ENCODE peak calls at places on chromosomes 4 and X, in six cellular contexts. G is HepG2; A is GM23248; K is NT2/D1; R is IMR-90; I is activated naive CD8-positive, alpha-beta T cell treated with anti-CD3 and anti-CD28 coated beads, Interleukin-2, amount 50 U/mL, for 24 hours. V is an unnamed sample.
A peak's percentile ranks its signal among the peaks of the same experiment; 100 is the strongest.

GRCh38 chr4:158053801-158054200 is 119.0 kb downstream of the GASK1B start:
- DNase-seq in G (no peak), A (no peak), K (no peak), R (no peak), I (no peak), V (no peak)

GRCh38 chrX:13888284-13888683 is 71.4 kb upstream of the GPM6B start:
- DNase-seq in G (no peak), A (no peak), K (no peak), R (no peak), I (no peak), V (no peak)

GRCh38 chrX:24424948-24425347 is 40.1 kb upstream of the PDK3 start:
- DNase-seq in G (no peak), A (peak; percentile 84), K (no peak), R (peak; percentile 22), I (no peak), V (peak; percentile 10)

GRCh38 chr4:174069848-174070330 is 213.6 kb downstream of the FBXO8 start:
- DNase-seq in G (no peak), A (no peak), K (no peak), R (no peak), I (no peak), V (no peak)

GRCh38 chr4:38190717-38191178 is 230.6 kb downstream of the PTTG2 start:
- DNase-seq in G (no peak), A (peak; percentile 62), K (no peak), R (peak; percentile 70), I (no peak), V (peak; percentile 81)

GRCh38 chr4:61619528-61619927 is 419.4 kb downstream of the ADGRL3 start:
- DNase-seq in G (no peak), A (no peak), K (no peak), R (no peak), I (no peak), V (no peak)

GRCh38 chrX:114611018-114611619 is 27.2 kb downstream of the HTR2C start:
- DNase-seq in G (peak; percentile 3), A (peak; percentile 42), K (peak; percentile 28), R (peak; percentile 35), I (peak; percentile 3), V (peak; percentile 76)

GRCh38 chr4:179521937-179522336 is 2079.7 kb upstream of the AGA start:
- DNase-seq in G (no peak), A (no peak), K (no peak), R (no peak), I (no peak), V (peak; percentile 28)

GRCh38 chr4:163913571-163913970 is 419.1 kb downstream of the TMA16 start:
- DNase-seq in G (no peak), A (no peak), K (no peak), R (no peak), I (no peak), V (no peak)

GRCh38 chr4:21769404-21770147 is 179.0 kb downstream of the KCNIP4 start:
- DNase-seq in G (no peak), A (peak; percentile 70), K (no peak), R (peak; percentile 47), I (no peak), V (peak; percentile 70)

GRCh38 chr4:56743550-56743949 is 62.5 kb upstream of the HOPX start:
- DNase-seq in G (no peak), A (no peak), K (no peak), R (no peak), I (no peak), V (no peak)

GRCh38 chr4:153713840-153714239 is 29.8 kb downstream of the TLR2 start:
- DNase-seq in G (no peak), A (peak; percentile 52), K (no peak), R (peak; percentile 1), I (no peak), V (no peak)

GRCh38 chr4:5753766-5754528 is 42.9 kb downstream of the EVC start:
- DNase-seq in G (no peak), A (peak; percentile 87), K (no peak), R (peak; percentile 97), I (no peak), V (peak; percentile 74)

GRCh38 chrX:132491191-132491590 is 2.4 kb upstream of the MBNL3 start:
- DNase-seq in G (peak; percentile 88), A (no peak), K (no peak), R (no peak), I (no peak), V (no peak)

GRCh38 chr4:61011051-61011450 is 189.1 kb upstream of the ADGRL3 start:
- DNase-seq in G (no peak), A (no peak), K (no peak), R (peak; percentile 1), I (no peak), V (peak; percentile 55)

GRCh38 chr4:109302366-109303140 is at the start of gene COL25A1:
- DNase-seq in G (no peak), A (peak; percentile 53), K (peak; percentile 80), R (peak; percentile 16), I (peak; percentile 53), V (peak; percentile 54)

GRCh38 chr4:113563691-113564378 is 197.7 kb downstream of the CAMK2D start:
- DNase-seq in G (no peak), A (no peak), K (no peak), R (no peak), I (no peak), V (no peak)

GRCh38 chr4:163191999-163192398 is 25.3 kb upstream of the NAF1 start:
- DNase-seq in G (peak; percentile 26), A (peak; percentile 45), K (no peak), R (peak; percentile 39), I (no peak), V (peak; percentile 31)

GRCh38 chr4:151669990-151670389 is 90.8 kb downstream of the GATB start:
- DNase-seq in G (no peak), A (no peak), K (no peak), R (no peak), I (no peak), V (no peak)

GRCh38 chr4:151417164-151417571 is 8.2 kb downstream of the FHIP1A start:
- DNase-seq in G (peak; percentile 46), A (no peak), K (no peak), R (no peak), I (no peak), V (no peak)

GRCh38 chrX:9493936-9494335 is 29.1 kb downstream of the TBL1X start:
- DNase-seq in G (no peak), A (peak; percentile 63), K (no peak), R (no peak), I (no peak), V (no peak)

GRCh38 chr4:80367737-80368136 is 32.2 kb downstream of the CFAP299 start:
- DNase-seq in G (no peak), A (peak; percentile 78), K (no peak), R (peak; percentile 65), I (no peak), V (no peak)

GRCh38 chr4:3531306-3531886 is 826 bp downstream of the LRPAP1 start:
- DNase-seq in G (no peak), A (no peak), K (no peak), R (no peak), I (no peak), V (peak; percentile 30)

GRCh38 chrX:13024911-13025454 is 19.4 kb downstream of the FAM9C start:
- DNase-seq in G (no peak), A (no peak), K (no peak), R (no peak), I (no peak), V (no peak)

GRCh38 chr4:75880278-75880677 is 22.0 kb downstream of the PPEF2 start:
- DNase-seq in G (no peak), A (no peak), K (no peak), R (peak; percentile 43), I (no peak), V (peak; percentile 9)

GRCh38 chr4:26454961-26455360 is 35.3 kb downstream of the CCKAR start:
- DNase-seq in G (no peak), A (no peak), K (no peak), R (no peak), I (no peak), V (no peak)

GRCh38 chr4:7460591-7460990 is 25.9 kb upstream of the PSAPL1 start:
- DNase-seq in G (peak; percentile 43), A (no peak), K (no peak), R (peak; percentile 7), I (no peak), V (no peak)